ENCODE peak calls at places on chromosomes 16 and 17, in seven cellular contexts. One of them, this sample, is unnamed.

GRCh38 chr17:76562734-76563148 is 22.9 kb downstream of the PRCD start:
- DNase-seq in stimulated activated CD4-positive, alpha-beta T cell treated with anti-CD3 and anti-CD28 coated beads, Interleukin-1b, Interleukin-23, amount 100 ng/mL, for 4 hours: no peak
- DNase-seq in GM13976: no peak
- DNase-seq in skeletal muscle cell: peak; percentile 56
- DNase-seq in SK-N-DZ: no peak
- DNase-seq in astrocyte: peak; percentile 85
- DNase-seq in stimulated activated CD8-positive, alpha-beta memory T cell treated with anti-CD3 and anti-CD28 coated beads, Interleukin-7, amount 100 ng/mL, for 1 hour: no peak
- DNase-seq in this sample: no peak

GRCh38 chr17:4559851-4560820 is at the start of gene GGT6:
- DNase-seq in stimulated activated CD4-positive, alpha-beta T cell treated with anti-CD3 and anti-CD28 coated beads, Interleukin-1b, Interleukin-23, amount 100 ng/mL, for 4 hours: no peak
- DNase-seq in GM13976: no peak
- DNase-seq in skeletal muscle cell: no peak
- DNase-seq in SK-N-DZ: no peak
- DNase-seq in astrocyte: no peak
- DNase-seq in stimulated activated CD8-positive, alpha-beta memory T cell treated with anti-CD3 and anti-CD28 coated beads, Interleukin-7, amount 100 ng/mL, for 1 hour: no peak
- DNase-seq in this sample: no peak

GRCh38 chr16:19515765-19516164 is 6.1 kb downstream of the GDE1 start:
- DNase-seq in stimulated activated CD4-positive, alpha-beta T cell treated with anti-CD3 and anti-CD28 coated beads, Interleukin-1b, Interleukin-23, amount 100 ng/mL, for 4 hours: no peak
- DNase-seq in GM13976: no peak
- DNase-seq in skeletal muscle cell: no peak
- DNase-seq in SK-N-DZ: no peak
- DNase-seq in astrocyte: no peak
- DNase-seq in stimulated activated CD8-positive, alpha-beta memory T cell treated with anti-CD3 and anti-CD28 coated beads, Interleukin-7, amount 100 ng/mL, for 1 hour: no peak
- DNase-seq in this sample: no peak

GRCh38 chr17:55159251-55159650 is 105.5 kb upstream of the HLF start:
- DNase-seq in stimulated activated CD4-positive, alpha-beta T cell treated with anti-CD3 and anti-CD28 coated beads, Interleukin-1b, Interleukin-23, amount 100 ng/mL, for 4 hours: no peak
- DNase-seq in GM13976: no peak
- DNase-seq in skeletal muscle cell: no peak
- DNase-seq in SK-N-DZ: no peak
- DNase-seq in astrocyte: peak; percentile 84
- DNase-seq in stimulated activated CD8-positive, alpha-beta memory T cell treated with anti-CD3 and anti-CD28 coated beads, Interleukin-7, amount 100 ng/mL, for 1 hour: no peak
- DNase-seq in this sample: no peak

GRCh38 chr17:44204453-44204882 is 4.8 kb upstream of the ATXN7L3 start:
- DNase-seq in stimulated activated CD4-positive, alpha-beta T cell treated with anti-CD3 and anti-CD28 coated beads, Interleukin-1b, Interleukin-23, amount 100 ng/mL, for 4 hours: no peak
- DNase-seq in GM13976: no peak
- DNase-seq in skeletal muscle cell: no peak
- DNase-seq in SK-N-DZ: no peak
- DNase-seq in astrocyte: peak; percentile 49
- DNase-seq in stimulated activated CD8-positive, alpha-beta memory T cell treated with anti-CD3 and anti-CD28 coated beads, Interleukin-7, amount 100 ng/mL, for 1 hour: no peak
- DNase-seq in this sample: no peak

GRCh38 chr16:85635545-85636140 is 22.5 kb downstream of the GSE1 start:
- DNase-seq in stimulated activated CD4-positive, alpha-beta T cell treated with anti-CD3 and anti-CD28 coated beads, Interleukin-1b, Interleukin-23, amount 100 ng/mL, for 4 hours: no peak
- DNase-seq in GM13976: no peak
- DNase-seq in skeletal muscle cell: no peak
- DNase-seq in SK-N-DZ: no peak
- DNase-seq in astrocyte: no peak
- DNase-seq in stimulated activated CD8-positive, alpha-beta memory T cell treated with anti-CD3 and anti-CD28 coated beads, Interleukin-7, amount 100 ng/mL, for 1 hour: no peak
- DNase-seq in this sample: no peak

GRCh38 chr17:49748223-49748622 is 15.7 kb downstream of the FAM117A start:
- DNase-seq in stimulated activated CD4-positive, alpha-beta T cell treated with anti-CD3 and anti-CD28 coated beads, Interleukin-1b, Interleukin-23, amount 100 ng/mL, for 4 hours: no peak
- DNase-seq in GM13976: no peak
- DNase-seq in skeletal muscle cell: no peak
- DNase-seq in SK-N-DZ: no peak
- DNase-seq in astrocyte: no peak
- DNase-seq in stimulated activated CD8-positive, alpha-beta memory T cell treated with anti-CD3 and anti-CD28 coated beads, Interleukin-7, amount 100 ng/mL, for 1 hour: no peak
- DNase-seq in this sample: no peak

GRCh38 chr17:20008242-20009051 is 712 bp upstream of the SPECC1 start:
- DNase-seq in stimulated activated CD4-positive, alpha-beta T cell treated with anti-CD3 and anti-CD28 coated beads, Interleukin-1b, Interleukin-23, amount 100 ng/mL, for 4 hours: peak; percentile 12
- DNase-seq in GM13976: peak; percentile 46
- DNase-seq in skeletal muscle cell: no peak
- DNase-seq in SK-N-DZ: peak; percentile 38
- DNase-seq in astrocyte: no peak
- DNase-seq in stimulated activated CD8-positive, alpha-beta memory T cell treated with anti-CD3 and anti-CD28 coated beads, Interleukin-7, amount 100 ng/mL, for 1 hour: no peak
- DNase-seq in this sample: peak; percentile 11

GRCh38 chr16:29029168-29029994 is 44.5 kb downstream of the LAT start:
- DNase-seq in stimulated activated CD4-positive, alpha-beta T cell treated with anti-CD3 and anti-CD28 coated beads, Interleukin-1b, Interleukin-23, amount 100 ng/mL, for 4 hours: peak; percentile 85
- DNase-seq in GM13976: peak; percentile 72
- DNase-seq in skeletal muscle cell: peak; percentile 97
- DNase-seq in SK-N-DZ: peak; percentile 35
- DNase-seq in astrocyte: peak; percentile 96
- DNase-seq in stimulated activated CD8-positive, alpha-beta memory T cell treated with anti-CD3 and anti-CD28 coated beads, Interleukin-7, amount 100 ng/mL, for 1 hour: peak; percentile 49
- DNase-seq in this sample: peak; percentile 79

GRCh38 chr17:77796201-77796860 is 162.2 kb upstream of the TNRC6C start:
- DNase-seq in stimulated activated CD4-positive, alpha-beta T cell treated with anti-CD3 and anti-CD28 coated beads, Interleukin-1b, Interleukin-23, amount 100 ng/mL, for 4 hours: no peak
- DNase-seq in GM13976: no peak
- DNase-seq in skeletal muscle cell: no peak
- DNase-seq in SK-N-DZ: no peak
- DNase-seq in astrocyte: peak; percentile 48
- DNase-seq in stimulated activated CD8-positive, alpha-beta memory T cell treated with anti-CD3 and anti-CD28 coated beads, Interleukin-7, amount 100 ng/mL, for 1 hour: no peak
- DNase-seq in this sample: no peak

This sample was measured in GM12865.